ENCODE peak calls at places on chromosome 3, in ten cellular contexts. O, H, Y, P, G, X, D, E, A and U are unnamed samples.

GRCh38 chr3:151197981-151198767 is 4.8 kb downstream of the GPR171 start:
- DNase-seq in X (no peak), P (no peak), G (no peak), Y (peak; percentile 12), A (no peak), O (peak; percentile 29), E (no peak), D (no peak), H (no peak), U (no peak)

GRCh38 chr3:134517796-134518195 is 31.9 kb downstream of the CEP63 start:
- DNase-seq in G (no peak), E (no peak), A (no peak), Y (peak; percentile 47), H (no peak), X (no peak), D (no peak), O (peak; percentile 54), P (no peak), U (no peak)

GRCh38 chr3:150286390-150287147 is 121.5 kb upstream of the TSC22D2 start:
- DNase-seq in O (peak; percentile 55), P (no peak), X (no peak), A (peak; percentile 0), Y (peak; percentile 73), D (no peak), H (no peak), G (no peak), E (no peak), U (no peak)

GRCh38 chr3:47261301-47261700 is 21.3 kb downstream of the KIF9 start:
- DNase-seq in Y (peak; percentile 83), P (no peak), O (peak; percentile 66), D (peak; percentile 11), E (no peak), H (no peak), X (no peak), G (no peak), A (no peak), U (no peak)

GRCh38 chr3:100634493-100635272 is 25.3 kb downstream of the ADGRG7 start:
- DNase-seq in X (no peak), O (peak; percentile 41), A (no peak), H (no peak), Y (peak; percentile 40), P (no peak), D (no peak), G (no peak), E (no peak), U (no peak)

GRCh38 chr3:46242120-46242519 is at the start of gene CCR3:
- DNase-seq in O (no peak), A (no peak), D (no peak), E (no peak), G (no peak), X (no peak), P (no peak), H (no peak), Y (no peak), U (no peak)

GRCh38 chr3:176872771-176873209 is 324.5 kb downstream of the TBL1XR1 start:
- DNase-seq in X (peak; percentile 12), O (peak; percentile 57), G (peak; percentile 23), A (peak; percentile 46), D (peak; percentile 10), P (peak; percentile 12), E (peak; percentile 45), Y (peak; percentile 48), H (peak; percentile 73), U (no peak)

GRCh38 chr3:29777869-29778268 is 497.0 kb downstream of the RBMS3 start:
- DNase-seq in A (no peak), Y (no peak), G (no peak), E (no peak), D (no peak), X (no peak), P (no peak), H (no peak), O (no peak), U (no peak)

GRCh38 chr3:194925614-194926013 is 239.9 kb downstream of the FAM43A start:
- DNase-seq in O (no peak), H (no peak), X (no peak), A (no peak), Y (no peak), G (no peak), E (no peak), D (no peak), P (no peak), U (no peak)

GRCh38 chr3:42495393-42495792 is 7.0 kb upstream of the VIPR1 start:
- DNase-seq in H (peak; percentile 5), D (no peak), A (no peak), X (no peak), O (no peak), G (peak; percentile 5), E (no peak), P (no peak), Y (no peak), U (no peak)

GRCh38 chr3:115857518-115858136 is 234.3 kb downstream of the GAP43 start:
- DNase-seq in H (no peak), P (no peak), O (no peak), Y (no peak), X (no peak), E (no peak), A (no peak), G (no peak), D (no peak), U (no peak)

GRCh38 chr3:103653996-103654395 is 1219.2 kb downstream of the ZPLD1 start:
- DNase-seq in X (no peak), D (no peak), P (no peak), E (no peak), O (no peak), G (no peak), A (no peak), H (no peak), Y (peak; percentile 45), U (no peak)

GRCh38 chr3:40574661-40575060 is 49.9 kb downstream of the ZNF621 start:
- DNase-seq in O (no peak), A (no peak), X (no peak), Y (no peak), P (no peak), G (no peak), H (no peak), E (no peak), D (no peak), U (no peak)